ENCODE peak calls at places on chromosomes 12 and 14, in five cellular contexts. A is GDM1, I is CMK, L is mesenchymal stem cell, F is GM23338. N is an unnamed sample.

GRCh38 chr14:104747876-104748275 is 5.1 kb upstream of the SIVA1 start:
- DNase-seq in A (no peak), I (no peak), L (no peak), F (no peak), N (no peak)

GRCh38 chr12:15196221-15196620 is 25.0 kb downstream of the RERG start:
- DNase-seq in A (no peak), I (no peak), L (no peak), F (no peak), N (no peak)

GRCh38 chr12:57756406-57757341 is 1.8 kb downstream of the MARCHF9 start:
- DNase-seq in A (peak; percentile 38), I (no peak), L (peak; percentile 68), F (peak; percentile 89), N (peak; percentile 68)

GRCh38 chr12:81683881-81684280 is 75.3 kb downstream of the PPFIA2 start:
- DNase-seq in A (no peak), I (no peak), L (no peak), F (no peak), N (no peak)

GRCh38 chr14:68318788-68319187 is 474.1 kb downstream of the ZFP36L1 start:
- DNase-seq in A (no peak), I (no peak), L (no peak), F (no peak), N (no peak)

GRCh38 chr12:4039927-4040326 is 166.7 kb upstream of the PARP11 start:
- DNase-seq in A (no peak), I (no peak), L (no peak), F (no peak), N (no peak)

GRCh38 chr12:51890511-51891171 is 2.7 kb downstream of the ANKRD33 start:
- DNase-seq in A (no peak), I (no peak), L (no peak), F (no peak), N (no peak)

GRCh38 chr12:52027085-52027843 is 20.5 kb downstream of the TAMALIN start:
- DNase-seq in A (no peak), I (no peak), L (peak; percentile 44), F (no peak), N (no peak)

GRCh38 chr14:59688224-59689170 is 111.9 kb upstream of the CCDC175 start:
- DNase-seq in A (peak; percentile 67), I (peak; percentile 31), L (peak; percentile 49), F (peak; percentile 82), N (no peak)

GRCh38 chr12:123062682-123063426 is 82.4 kb downstream of the ARL6IP4 start:
- DNase-seq in A (peak; percentile 44), I (no peak), L (peak; percentile 89), F (no peak), N (no peak)

GRCh38 chr14:85711620-85712019 is 181.7 kb downstream of the FLRT2 start:
- DNase-seq in A (no peak), I (no peak), L (no peak), F (no peak), N (no peak)

GRCh38 chr14:102325791-102326345 is 6.3 kb downstream of the ZNF839 start:
- DNase-seq in A (no peak), I (no peak), L (peak; percentile 8), F (no peak), N (no peak)

GRCh38 chr12:42473130-42473529 is 116.4 kb downstream of the PRICKLE1 start:
- DNase-seq in A (no peak), I (no peak), L (peak; percentile 26), F (no peak), N (no peak)

GRCh38 chr12:81084848-81085350 is 7.0 kb downstream of the ACSS3 start:
- DNase-seq in A (no peak), I (no peak), L (no peak), F (no peak), N (no peak)

GRCh38 chr12:21614510-21614909 is 9.9 kb upstream of the GYS2 start:
- DNase-seq in A (no peak), I (no peak), L (no peak), F (no peak), N (no peak)

GRCh38 chr12:52387859-52388258 is 2.4 kb upstream of the KRT84 start:
- DNase-seq in A (no peak), I (no peak), L (no peak), F (no peak), N (no peak)

GRCh38 chr12:110079477-110080400 is 31.4 kb upstream of the C12orf76 start:
- DNase-seq in A (peak; percentile 67), I (peak; percentile 79), L (peak; percentile 93), F (peak; percentile 28), N (peak; percentile 50)

GRCh38 chr12:99154264-99154982 is 493.1 kb upstream of the GARIN6 start:
- DNase-seq in A (no peak), I (no peak), L (no peak), F (peak; percentile 40), N (no peak)

GRCh38 chr12:114732426-114733030 is 48.6 kb upstream of the TBX3 start:
- DNase-seq in A (no peak), I (no peak), L (no peak), F (no peak), N (no peak)

GRCh38 chr14:100677925-100678765 is 48.5 kb upstream of the DLK1 start:
- DNase-seq in A (no peak), I (peak; percentile 94), L (peak; percentile 83), F (no peak), N (no peak)

GRCh38 chr14:103545219-103545914 is 16.4 kb downstream of the TRMT61A start:
- DNase-seq in A (no peak), I (no peak), L (no peak), F (no peak), N (no peak)

GRCh38 chr12:126811401-126811800 is 1455.6 kb upstream of the TMEM132C start:
- DNase-seq in A (no peak), I (no peak), L (no peak), F (peak; percentile 0), N (no peak)

GRCh38 chr12:122244565-122245371 is 18.9 kb upstream of the DIABLO start:
- DNase-seq in A (no peak), I (no peak), L (no peak), F (no peak), N (no peak)

GRCh38 chr12:32893458-32893857 is 3.1 kb downstream of the PKP2 start:
- DNase-seq in A (no peak), I (no peak), L (peak; percentile 42), F (peak; percentile 46), N (no peak)

GRCh38 chr14:54669759-54670630 is 103.1 kb downstream of the SAMD4A start:
- DNase-seq in A (no peak), I (no peak), L (peak; percentile 87), F (no peak), N (no peak)

GRCh38 chr14:56657604-56658003 is 78.0 kb downstream of the TMEM260 start:
- DNase-seq in A (no peak), I (no peak), L (no peak), F (peak; percentile 10), N (no peak)

GRCh38 chr12:12331896-12332295 is 18.1 kb downstream of the MANSC1 start:
- DNase-seq in A (no peak), I (no peak), L (no peak), F (no peak), N (no peak)

GRCh38 chr12:131928765-131929529 is at the start of gene PUS1:
- DNase-seq in A (peak; percentile 91), I (peak; percentile 91), L (peak; percentile 95), F (peak; percentile 96), N (peak; percentile 90)

GRCh38 chr12:132488127-132489077 is 1.5 kb upstream of the FBRSL1 start:
- DNase-seq in A (peak; percentile 58), I (peak; percentile 96), L (no peak), F (no peak), N (peak; percentile 46)

GRCh38 chr14:103308717-103309616 is 25.1 kb upstream of the EIF5 start:
- DNase-seq in A (no peak), I (no peak), L (no peak), F (no peak), N (no peak)

GRCh38 chr12:42298887-42299286 is 27.0 kb downstream of the ZCRB1 start:
- DNase-seq in A (no peak), I (no peak), L (no peak), F (no peak), N (no peak)

GRCh38 chr14:54673193-54674121 is 106.5 kb downstream of the SAMD4A start:
- DNase-seq in A (no peak), I (no peak), L (peak; percentile 76), F (peak; percentile 51), N (no peak)

GRCh38 chr12:5688226-5688625 is 256.3 kb downstream of the NTF3 start:
- DNase-seq in A (no peak), I (no peak), L (no peak), F (no peak), N (no peak)

GRCh38 chr14:91911474-91912032 is 35.9 kb downstream of the FBLN5 start:
- DNase-seq in A (peak; percentile 9), I (no peak), L (peak; percentile 44), F (peak; percentile 88), N (peak; percentile 34)

GRCh38 chr14:90290612-90291011 is 34.3 kb downstream of the PSMC1 start:
- DNase-seq in A (no peak), I (no peak), L (no peak), F (no peak), N (no peak)

GRCh38 chr14:89924224-89924623 is 30.3 kb downstream of the EFCAB11 start:
- DNase-seq in A (no peak), I (no peak), L (no peak), F (no peak), N (no peak)

GRCh38 chr14:102878970-102879460 is 43.4 kb upstream of the AMN start:
- DNase-seq in A (no peak), I (no peak), L (no peak), F (no peak), N (no peak)

GRCh38 chr12:84599539-84599938 is 313.1 kb downstream of the SLC6A15 start:
- DNase-seq in A (no peak), I (no peak), L (peak; percentile 69), F (peak; percentile 9), N (no peak)

GRCh38 chr14:73462078-73462715 is 3.9 kb upstream of the NUMB start:
- DNase-seq in A (no peak), I (no peak), L (peak; percentile 50), F (no peak), N (no peak)

GRCh38 chr12:124392271-124392990 is 97.5 kb downstream of the RFLNA start:
- DNase-seq in A (peak; percentile 20), I (peak; percentile 53), L (peak; percentile 77), F (peak; percentile 75), N (no peak)